ENCODE peak calls at places on chromosome 11, in six cellular contexts. J, F, W, P, E and K are unnamed samples. For H3K36me3, the result is how much of the 10 kb centered on the place peaks cover.

GRCh38 chr11:19326499-19326898 is 85.8 kb upstream of the E2F8 start:
- DNase-seq in J (peak), F (no peak), W (peak), P (peak), E (no peak), K (no peak)

GRCh38 chr11:113401718-113402117 is 14.1 kb downstream of the ANKK1 start:
- DNase-seq in J (no peak), F (peak), W (peak), P (peak), E (peak), K (peak)

GRCh38 chr11:4095509-4096230 is 1.1 kb downstream of the RRM1 start:
- DNase-seq in J (peak), F (no peak), W (peak), P (peak), E (peak), K (peak)

GRCh38 chr11:929405-929804 is 3.7 kb downstream of the AP2A2 start:
- DNase-seq in J (no peak), F (no peak), W (no peak), P (no peak), E (no peak), K (no peak)

GRCh38 chr11:107799245-107799859 is 59.2 kb downstream of the SLC35F2 start:
- DNase-seq in J (peak), F (peak), W (peak), P (peak), E (peak), K (peak)

GRCh38 chr11:111379500-111380136 is 543 bp upstream of the POU2AF1 start:
- DNase-seq in J (no peak), F (no peak), W (no peak), P (no peak), E (no peak), K (no peak)

GRCh38 chr11:66891849-66892660 is 35.2 kb downstream of the LRFN4 start:
- DNase-seq in J (peak), F (peak), W (peak), P (peak), E (no peak), K (peak)

GRCh38 chr11:93648168-93648567 is 13.3 kb upstream of the CEP295 start:
- DNase-seq in J (peak), F (no peak), W (peak), P (peak), E (no peak), K (peak)

GRCh38 chr11:127126956-127127355 is 126.4 kb upstream of the KIRREL3 start:
- DNase-seq in J (no peak), F (no peak), W (no peak), P (no peak), E (no peak), K (no peak)

GRCh38 chr11:116852261-116853125 is 15.1 kb upstream of the APOA1 start:
- DNase-seq in J (peak), F (no peak), W (peak), P (peak), E (no peak), K (peak)

GRCh38 chr11:118694771-118695170 is 15.3 kb upstream of the TREH start:
- DNase-seq in J (no peak), F (no peak), W (no peak), P (no peak), E (no peak), K (no peak)

GRCh38 chr11:2188745-2189144 is 17.1 kb upstream of the TH start:
- DNase-seq in J (no peak), F (no peak), W (no peak), P (no peak), E (no peak), K (no peak)
- H3K27ac ChIP-seq in J (no peak), F (no peak), W (no peak), P (no peak), E (no peak), K (no peak)

GRCh38 chr11:96167787-96168186 is 175.2 kb downstream of the MAML2 start:
- DNase-seq in J (no peak), F (no peak), W (no peak), P (no peak), E (no peak), K (no peak)
- H3K9ac ChIP-seq in J (no peak), F (no peak), W (no peak), P (no peak), E (no peak), K (no peak)

DNA sequence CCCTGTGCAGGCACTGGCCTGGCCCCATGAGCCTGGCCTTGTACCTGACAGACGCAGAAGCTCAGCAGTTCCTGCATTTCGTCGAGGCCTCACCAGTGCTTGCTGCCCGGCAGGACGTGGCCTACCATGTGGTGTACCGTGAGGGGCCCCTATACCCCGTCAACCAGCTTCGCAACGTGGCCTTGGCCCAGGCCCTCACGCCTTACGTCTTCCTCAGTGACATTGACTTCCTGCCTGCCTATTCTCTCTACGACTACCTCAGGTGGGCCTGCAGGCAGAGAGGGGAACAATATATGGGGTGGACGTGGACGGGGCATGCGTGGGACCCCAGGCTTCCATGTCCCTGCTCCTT is 4.9 kb downstream of the LARGE2 start:
- DNase-seq in J (no peak), F (no peak), W (no peak), P (no peak), E (no peak), K (no peak)
- H3K36me3 ChIP-seq in J (under half), F (under half), W (under half), P (under half), E (under half), K (under half)

GRCh38 chr11:86463955-86464354 is 89.3 kb downstream of the CCDC81 start:
- DNase-seq in J (no peak), F (no peak), W (no peak), P (no peak), E (no peak), K (no peak)

GRCh38 chr11:86461892-86462291 is 87.2 kb downstream of the CCDC81 start:
- DNase-seq in J (no peak), F (no peak), W (no peak), P (no peak), E (no peak), K (no peak)

GRCh38 chr11:86460461-86461404 is 86.0 kb downstream of the CCDC81 start:
- DNase-seq in J (no peak), F (no peak), W (peak), P (peak), E (no peak), K (no peak)

GRCh38 chr11:86464509-86465221 is 90.0 kb downstream of the CCDC81 start:
- DNase-seq in J (no peak), F (no peak), W (no peak), P (peak), E (no peak), K (no peak)

DNA sequence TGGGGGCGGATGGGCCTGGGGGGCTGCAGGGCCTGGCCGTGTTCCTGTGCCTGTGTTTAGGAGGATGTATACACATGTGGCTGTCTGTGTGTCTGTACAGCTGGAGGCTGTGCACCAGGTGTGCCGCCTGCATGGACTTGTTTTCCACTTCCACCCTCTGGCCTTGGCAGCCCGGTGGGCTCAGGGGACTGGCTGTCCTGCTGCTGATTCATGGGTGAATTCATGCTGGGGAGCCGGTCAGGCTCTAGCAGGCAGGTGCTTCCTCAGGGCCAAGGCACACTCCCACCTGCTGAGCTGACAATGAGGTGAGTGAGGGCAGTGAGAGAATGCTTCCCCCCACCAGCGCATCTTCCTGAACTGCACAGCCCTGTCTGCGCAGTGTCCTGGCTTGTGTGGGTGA is 88.4 kb downstream of the CCDC81 start:
- DNase-seq in J (no peak), F (no peak), W (no peak), P (no peak), E (no peak), K (peak)
- H3K27ac ChIP-seq in J (no peak), F (no peak), W (no peak), P (no peak), E (no peak), K (no peak)

GRCh38 chr11:61923166-61924015 is 6.0 kb upstream of the RAB3IL1 start:
- DNase-seq in J (peak), F (no peak), W (peak), P (no peak), E (peak), K (no peak)
- H3K9ac ChIP-seq in J (peak), F (no peak), W (peak), P (no peak), E (peak), K (no peak)

GRCh38 chr11:6448574-6448973 is 7.8 kb upstream of the HPX start:
- DNase-seq in J (no peak), F (no peak), W (no peak), P (no peak), E (no peak), K (no peak)
- H3K36me3 ChIP-seq in J (under half), F (under half), W (under half), P (under half), E (under half), K (under half)